ENCODE peak calls at places on chromosomes 6 and 20, in nine cellular contexts. Y is MM.1S; A is HFFc6; G is CD8-positive, alpha-beta memory T cell; Z is neural crest cell; I is BE2C; J is SJSA1; L is posterior cingulate gyrus; E is hippocampal formation. F is an unnamed sample.

GRCh38 chr6:137304020-137304780 is 85.0 kb upstream of the IFNGR1 start:
- DNase-seq in Y (no peak), A (no peak), G (no peak), Z (no peak), I (no peak), J (no peak), L (no peak), E (no peak), F (peak; percentile 42)

GRCh38 chr6:108560463-108561308 is at the start of gene FOXO3:
- DNase-seq in Y (peak; percentile 93), A (peak; percentile 77), G (peak; percentile 58), Z (peak; percentile 74), I (peak; percentile 92), J (peak; percentile 89), L (peak; percentile 71), E (peak; percentile 82), F (peak; percentile 84)

GRCh38 chr6:34664270-34664971 is 32.1 kb downstream of the ILRUN start:
- DNase-seq in Y (no peak), A (peak; percentile 3), G (no peak), Z (no peak), I (no peak), J (peak; percentile 25), L (no peak), E (no peak), F (no peak)

GRCh38 chr6:152509916-152510315 is 127.2 kb downstream of the SYNE1 start:
- DNase-seq in Y (no peak), A (no peak), G (no peak), Z (no peak), I (no peak), J (no peak), L (no peak), E (no peak), F (no peak)

GRCh38 chr6:74931567-74931966 is 274.3 kb downstream of the COL12A1 start:
- DNase-seq in Y (no peak), A (peak; percentile 63), G (no peak), Z (no peak), I (no peak), J (peak; percentile 75), L (no peak), E (no peak), F (no peak)

GRCh38 chr6:81938014-81938761 is 185.7 kb upstream of the TENT5A start:
- DNase-seq in Y (peak; percentile 66), A (peak; percentile 88), G (no peak), Z (no peak), I (no peak), J (peak; percentile 67), L (no peak), E (no peak), F (peak; percentile 15)

GRCh38 chr20:33359399-33360261 is 41.7 kb downstream of the CDK5RAP1 start:
- DNase-seq in Y (no peak), A (no peak), G (no peak), Z (no peak), I (no peak), J (no peak), L (no peak), E (no peak), F (no peak)

GRCh38 chr20:58645277-58645968 is 5.7 kb upstream of the STX16 start:
- DNase-seq in Y (no peak), A (no peak), G (no peak), Z (no peak), I (no peak), J (no peak), L (no peak), E (no peak), F (peak; percentile 91)

GRCh38 chr6:33856655-33857054 is 52.9 kb upstream of the MLN start:
- DNase-seq in Y (peak; percentile 81), A (no peak), G (peak; percentile 46), Z (no peak), I (no peak), J (no peak), L (no peak), E (no peak), F (no peak)

GRCh38 chr6:132130530-132131298 is 179.5 kb upstream of the CCN2 start:
- DNase-seq in Y (no peak), A (no peak), G (no peak), Z (no peak), I (no peak), J (peak; percentile 31), L (no peak), E (no peak), F (peak; percentile 5)

GRCh38 chr6:125986956-125987617 is 747 bp downstream of the TRMT11 start:
- DNase-seq in Y (peak; percentile 32), A (peak; percentile 5), G (no peak), Z (no peak), I (no peak), J (no peak), L (no peak), E (no peak), F (no peak)

GRCh38 chr6:40543133-40543532 is 44.0 kb downstream of the LRFN2 start:
- DNase-seq in Y (no peak), A (no peak), G (no peak), Z (no peak), I (no peak), J (no peak), L (no peak), E (no peak), F (no peak)

GRCh38 chr6:111113731-111114438 is 26.6 kb downstream of the SLC16A10 start:
- DNase-seq in Y (peak; percentile 33), A (peak; percentile 9), G (no peak), Z (no peak), I (peak; percentile 59), J (no peak), L (no peak), E (no peak), F (no peak)

GRCh38 chr20:49701313-49701731 is 12.4 kb downstream of the B4GALT5 start:
- DNase-seq in Y (no peak), A (peak; percentile 18), G (peak; percentile 3), Z (no peak), I (peak; percentile 68), J (no peak), L (no peak), E (no peak), F (peak; percentile 64)

GRCh38 chr6:42921801-42922200 is 5.9 kb downstream of the PTCRA start:
- DNase-seq in Y (no peak), A (no peak), G (no peak), Z (no peak), I (no peak), J (no peak), L (no peak), E (no peak), F (no peak)

GRCh38 chr6:96878101-96878500 is 19.6 kb downstream of the NDUFAF4 start:
- DNase-seq in Y (no peak), A (peak; percentile 35), G (no peak), Z (no peak), I (no peak), J (peak; percentile 56), L (no peak), E (no peak), F (no peak)

GRCh38 chr6:33700391-33701050 is 11.0 kb downstream of the UQCC2 start:
- DNase-seq in Y (peak; percentile 71), A (peak; percentile 63), G (peak; percentile 61), Z (peak; percentile 69), I (peak; percentile 84), J (peak; percentile 24), L (peak; percentile 59), E (peak; percentile 21), F (peak; percentile 49)

GRCh38 chr6:9523462-9523861 is 891.4 kb downstream of the TFAP2A start:
- DNase-seq in Y (no peak), A (peak; percentile 89), G (no peak), Z (no peak), I (no peak), J (peak; percentile 53), L (no peak), E (no peak), F (no peak)

GRCh38 chr6:44682987-44683779 is 295.7 kb downstream of the CDC5L start:
- DNase-seq in Y (no peak), A (no peak), G (no peak), Z (no peak), I (no peak), J (no peak), L (no peak), E (no peak), F (no peak)

GRCh38 chr6:118354641-118355040 is 193.5 kb upstream of the PLN start:
- DNase-seq in Y (peak; percentile 30), A (no peak), G (no peak), Z (no peak), I (no peak), J (no peak), L (no peak), E (no peak), F (no peak)

GRCh38 chr20:46139908-46140482 is 21.9 kb downstream of the CD40 start:
- DNase-seq in Y (no peak), A (no peak), G (no peak), Z (no peak), I (no peak), J (no peak), L (no peak), E (no peak), F (no peak)

GRCh38 chr20:49833483-49833882 is 20.9 kb downstream of the SLC9A8 start:
- DNase-seq in Y (no peak), A (no peak), G (no peak), Z (no peak), I (no peak), J (no peak), L (no peak), E (no peak), F (no peak)

GRCh38 chr6:21999012-21999528 is 297.8 kb downstream of the PRL start:
- DNase-seq in Y (no peak), A (peak; percentile 62), G (no peak), Z (no peak), I (peak; percentile 61), J (peak; percentile 54), L (no peak), E (no peak), F (no peak)

GRCh38 chr6:168349718-168350117 is 30.1 kb upstream of the DACT2 start:
- DNase-seq in Y (no peak), A (no peak), G (no peak), Z (no peak), I (no peak), J (no peak), L (no peak), E (no peak), F (no peak)

GRCh38 chr6:158328446-158328845 is 16.2 kb downstream of the TULP4 start:
- DNase-seq in Y (no peak), A (no peak), G (no peak), Z (no peak), I (no peak), J (no peak), L (no peak), E (no peak), F (no peak)